ENCODE peak calls at places on chromosomes 13 and 19, in ten cellular contexts. L is NCI-H1694 treated with DMSO at 0.1 percent for 48 hours; T is G401; F is body of pancreas; I is kidney epithelial cell; W is stimulated activated CD8-positive, alpha-beta memory T cell treated with anti-CD3 and anti-CD28 coated beads, Interleukin-2, amount 100 ng/mL, for 48 hours; B is kidney glomerular epithelial cell; D is stimulated activated CD4-positive, alpha-beta T cell treated with anti-CD3 and anti-CD28 coated beads, Interleukin-1b, Interleukin-23, amount 100 ng/mL, for 1 hour; J is stimulated activated naive CD8-positive, alpha-beta T cell treated with anti-CD3 and anti-CD28 coated beads, Interleukin-15, Interleukin-2, amounts not matched to agents 100 U/mL and 50 U/mL, for 24 hours; K is fibroblast of pulmonary artery. Y is an unnamed sample.

GRCh38 chr13:103229674-103230073 is 163.5 kb upstream of the SLC10A2 start:
- DNase-seq in L (no peak), T (no peak), F (no peak), I (no peak), W (no peak), B (no peak), D (no peak), J (no peak), K (no peak), Y (no peak)

GRCh38 chr19:3146677-3147100 is 10.9 kb downstream of the GNA15 start:
- DNase-seq in L (no peak), T (no peak), F (no peak), I (no peak), W (peak), B (no peak), D (peak), J (peak), K (no peak), Y (peak)

GRCh38 chr13:60494296-60494695 is 97.3 kb downstream of the TDRD3 start:
- DNase-seq in L (no peak), T (no peak), F (no peak), I (no peak), W (no peak), B (no peak), D (no peak), J (no peak), K (no peak), Y (peak)

GRCh38 chr19:35318679-35319448 is 10.1 kb upstream of the CD22 start:
- DNase-seq in L (no peak), T (no peak), F (no peak), I (peak), W (no peak), B (peak), D (no peak), J (peak), K (peak), Y (no peak)

GRCh38 chr19:3338541-3339181 is 27.7 kb upstream of the NFIC start:
- DNase-seq in L (no peak), T (no peak), F (peak), I (no peak), W (no peak), B (no peak), D (no peak), J (peak), K (no peak), Y (no peak)

GRCh38 chr13:95267662-95268369 is 33.4 kb downstream of the ABCC4 start:
- DNase-seq in L (no peak), T (no peak), F (no peak), I (peak), W (no peak), B (peak), D (no peak), J (no peak), K (peak), Y (no peak)

GRCh38 chr13:93425411-93425810 is 198.8 kb downstream of the GPC6 start:
- DNase-seq in L (no peak), T (no peak), F (no peak), I (peak), W (no peak), B (no peak), D (no peak), J (no peak), K (no peak), Y (no peak)

GRCh38 chr19:32358311-32358710 is 12.9 kb downstream of the ZNF507 start:
- DNase-seq in L (no peak), T (no peak), F (no peak), I (no peak), W (no peak), B (peak), D (no peak), J (no peak), K (no peak), Y (no peak)

GRCh38 chr19:48630289-48631036 is 6.7 kb downstream of the DBP start:
- DNase-seq in L (no peak), T (peak), F (no peak), I (no peak), W (no peak), B (no peak), D (no peak), J (peak), K (peak), Y (peak)

GRCh38 chr19:55552206-55552605 is 6.9 kb upstream of the SBK3 start:
- DNase-seq in L (peak), T (no peak), F (no peak), I (no peak), W (no peak), B (no peak), D (no peak), J (no peak), K (no peak), Y (no peak)

GRCh38 chr13:114097893-114098688 is 34.3 kb downstream of the RASA3 start:
- DNase-seq in L (no peak), T (no peak), F (no peak), I (no peak), W (no peak), B (no peak), D (no peak), J (peak), K (no peak), Y (no peak)

GRCh38 chr13:64540468-64540867 is 2689.7 kb downstream of the PCDH9 start:
- DNase-seq in L (no peak), T (no peak), F (no peak), I (no peak), W (no peak), B (no peak), D (no peak), J (no peak), K (peak), Y (no peak)